ENCODE peak calls at places on chromosome 1, in ten cellular contexts. One of them, this sample, is unnamed.

GRCh38 chr1:26022994-26023393 is 1.4 kb downstream of the EXTL1 start:
- DNase-seq in neural crest cell: no peak
- DNase-seq in colonic mucosa: no peak
- DNase-seq in tibial artery: no peak
- DNase-seq in prostate gland: no peak
- DNase-seq in cardiac muscle cell: no peak
- DNase-seq in fibroblast of lung: no peak
- DNase-seq in OCI-LY7: no peak
- DNase-seq in GM20000: no peak
- DNase-seq in A549: no peak
- DNase-seq in this sample: no peak

GRCh38 chr1:68221971-68222355 is 10.4 kb downstream of the WLS start:
- DNase-seq in neural crest cell: no peak
- DNase-seq in colonic mucosa: no peak
- DNase-seq in tibial artery: no peak
- DNase-seq in prostate gland: no peak
- DNase-seq in cardiac muscle cell: peak; percentile 75
- DNase-seq in fibroblast of lung: peak; percentile 88
- DNase-seq in OCI-LY7: no peak
- DNase-seq in GM20000: no peak
- DNase-seq in A549: no peak
- DNase-seq in this sample: no peak

GRCh38 chr1:107196973-107197562 is 56.2 kb downstream of the NTNG1 start:
- DNase-seq in neural crest cell: peak; percentile 4
- DNase-seq in colonic mucosa: peak; percentile 35
- DNase-seq in tibial artery: no peak
- DNase-seq in prostate gland: no peak
- DNase-seq in cardiac muscle cell: peak; percentile 5
- DNase-seq in fibroblast of lung: peak; percentile 11
- DNase-seq in OCI-LY7: peak; percentile 84
- DNase-seq in GM20000: peak; percentile 14
- DNase-seq in A549: no peak
- DNase-seq in this sample: no peak

GRCh38 chr1:29962356-29962755 is 726.0 kb downstream of the PTPRU start:
- DNase-seq in neural crest cell: no peak
- DNase-seq in colonic mucosa: no peak
- DNase-seq in tibial artery: no peak
- DNase-seq in prostate gland: no peak
- DNase-seq in cardiac muscle cell: no peak
- DNase-seq in fibroblast of lung: no peak
- DNase-seq in OCI-LY7: no peak
- DNase-seq in GM20000: no peak
- DNase-seq in A549: no peak
- DNase-seq in this sample: no peak

GRCh38 chr1:232149302-232150201 is 480.4 kb downstream of the SIPA1L2 start:
- DNase-seq in neural crest cell: no peak
- DNase-seq in colonic mucosa: no peak
- DNase-seq in tibial artery: no peak
- DNase-seq in prostate gland: no peak
- DNase-seq in cardiac muscle cell: peak; percentile 55
- DNase-seq in fibroblast of lung: peak; percentile 64
- DNase-seq in OCI-LY7: no peak
- DNase-seq in GM20000: no peak
- DNase-seq in A549: peak; percentile 26
- DNase-seq in this sample: no peak

GRCh38 chr1:216599851-216600250 is 123.4 kb downstream of the ESRRG start:
- DNase-seq in neural crest cell: no peak
- DNase-seq in colonic mucosa: no peak
- DNase-seq in tibial artery: no peak
- DNase-seq in prostate gland: no peak
- DNase-seq in cardiac muscle cell: no peak
- DNase-seq in fibroblast of lung: no peak
- DNase-seq in OCI-LY7: no peak
- DNase-seq in GM20000: no peak
- DNase-seq in A549: no peak
- DNase-seq in this sample: no peak

GRCh38 chr1:200738733-200739498 is at the start of gene CAMSAP2:
- DNase-seq in neural crest cell: peak; percentile 87
- DNase-seq in colonic mucosa: peak; percentile 86
- DNase-seq in tibial artery: peak; percentile 90
- DNase-seq in prostate gland: peak; percentile 81
- DNase-seq in cardiac muscle cell: peak; percentile 96
- DNase-seq in fibroblast of lung: peak; percentile 79
- DNase-seq in OCI-LY7: peak; percentile 77
- DNase-seq in GM20000: peak; percentile 87
- DNase-seq in A549: peak; percentile 87
- DNase-seq in this sample: peak; percentile 83

GRCh38 chr1:156383023-156383422 is 14.0 kb downstream of the RHBG start:
- DNase-seq in neural crest cell: peak; percentile 70
- DNase-seq in colonic mucosa: peak; percentile 49
- DNase-seq in tibial artery: no peak
- DNase-seq in prostate gland: peak; percentile 32
- DNase-seq in cardiac muscle cell: peak; percentile 66
- DNase-seq in fibroblast of lung: peak; percentile 43
- DNase-seq in OCI-LY7: peak; percentile 71
- DNase-seq in GM20000: peak; percentile 89
- DNase-seq in A549: peak; percentile 88
- DNase-seq in this sample: peak; percentile 87

DNA sequence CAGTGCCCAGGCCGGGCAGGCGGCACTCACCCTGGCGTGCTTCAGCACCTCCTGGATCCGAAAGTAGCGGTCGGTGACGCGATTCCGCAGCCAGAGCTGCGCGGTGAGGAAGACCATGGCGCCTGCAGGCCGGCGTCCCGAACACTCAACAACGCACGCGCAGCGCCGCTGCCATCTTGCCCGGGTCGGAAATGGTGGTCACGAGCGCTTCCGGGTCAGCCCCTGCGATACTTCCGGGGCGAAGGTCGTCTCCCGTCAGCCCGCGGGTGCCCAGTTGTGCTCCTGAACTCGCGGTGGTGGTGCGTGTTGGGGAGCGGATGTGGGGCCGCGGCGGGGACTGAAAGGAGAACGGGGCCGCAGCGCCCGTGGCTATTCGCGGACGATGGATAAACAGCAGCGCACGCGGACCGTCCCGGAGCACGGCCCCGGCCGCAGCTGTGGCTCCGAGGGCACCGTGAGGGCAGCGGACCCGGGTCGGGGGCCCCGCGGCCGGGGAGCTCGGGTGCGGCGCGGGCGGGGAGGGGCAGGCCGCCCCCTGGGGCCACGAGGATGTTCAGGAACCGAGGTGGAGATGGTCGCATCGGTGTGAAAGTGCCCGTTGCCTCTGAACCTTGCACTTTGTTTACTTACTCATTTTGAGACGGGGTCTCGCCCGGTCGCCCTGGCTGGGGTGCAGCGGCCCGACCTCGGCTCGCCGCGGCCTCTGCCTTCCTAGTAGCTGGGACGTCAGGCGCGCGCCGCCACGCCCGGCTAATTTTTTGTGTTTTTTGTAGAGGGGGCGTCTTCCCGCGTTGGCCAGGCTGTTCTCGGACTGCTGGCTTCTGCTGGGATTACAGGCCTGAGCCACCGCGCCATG is at the start of gene MRPL20:
- DNase-seq in neural crest cell: peak; percentile 89
- DNase-seq in colonic mucosa: peak; percentile 96
- DNase-seq in tibial artery: peak; percentile 94
- DNase-seq in prostate gland: peak; percentile 91
- DNase-seq in cardiac muscle cell: peak; percentile 91
- DNase-seq in fibroblast of lung: peak; percentile 86
- DNase-seq in OCI-LY7: peak; percentile 95
- DNase-seq in GM20000: peak; percentile 99
- DNase-seq in A549: peak; percentile 86
- DNase-seq in this sample: peak; percentile 98
- TF ChIP-seq CTCF in neural crest cell: peak; percentile 33
- TF ChIP-seq CTCF in colonic mucosa: no peak
- TF ChIP-seq CTCF in tibial artery: no peak
- TF ChIP-seq CTCF in prostate gland: no peak
- TF ChIP-seq CTCF in cardiac muscle cell: no peak
- TF ChIP-seq CTCF in fibroblast of lung: no peak
- TF ChIP-seq CTCF in OCI-LY7: no peak
- TF ChIP-seq CTCF in GM20000: no peak
- TF ChIP-seq CTCF in A549: no peak
- TF ChIP-seq CTCF in this sample: no peak

GRCh38 chr1:31396633-31397351 is 16.2 kb upstream of the SERINC2 start:
- DNase-seq in neural crest cell: no peak
- DNase-seq in colonic mucosa: no peak
- DNase-seq in tibial artery: no peak
- DNase-seq in prostate gland: no peak
- DNase-seq in cardiac muscle cell: peak; percentile 87
- DNase-seq in fibroblast of lung: peak; percentile 91
- DNase-seq in OCI-LY7: peak; percentile 26
- DNase-seq in GM20000: no peak
- DNase-seq in A549: no peak
- DNase-seq in this sample: no peak
- TF ChIP-seq CTCF in neural crest cell: peak; percentile 46
- TF ChIP-seq CTCF in colonic mucosa: peak; percentile 11
- TF ChIP-seq CTCF in tibial artery: no peak
- TF ChIP-seq CTCF in prostate gland: no peak
- TF ChIP-seq CTCF in cardiac muscle cell: peak; percentile 43
- TF ChIP-seq CTCF in fibroblast of lung: peak; percentile 50
- TF ChIP-seq CTCF in OCI-LY7: peak; percentile 77
- TF ChIP-seq CTCF in GM20000: peak; percentile 60
- TF ChIP-seq CTCF in A549: peak; percentile 15
- TF ChIP-seq CTCF in this sample: no peak

GRCh38 chr1:70441392-70442035 is 30.4 kb downstream of the CTH start:
- DNase-seq in neural crest cell: no peak
- DNase-seq in colonic mucosa: no peak
- DNase-seq in tibial artery: no peak
- DNase-seq in prostate gland: no peak
- DNase-seq in cardiac muscle cell: no peak
- DNase-seq in fibroblast of lung: no peak
- DNase-seq in OCI-LY7: no peak
- DNase-seq in GM20000: no peak
- DNase-seq in A549: no peak
- DNase-seq in this sample: no peak

GRCh38 chr1:70440642-70441391 is 29.7 kb downstream of the CTH start:
- DNase-seq in neural crest cell: no peak
- DNase-seq in colonic mucosa: peak; percentile 76
- DNase-seq in tibial artery: no peak
- DNase-seq in prostate gland: no peak
- DNase-seq in cardiac muscle cell: no peak
- DNase-seq in fibroblast of lung: no peak
- DNase-seq in OCI-LY7: no peak
- DNase-seq in GM20000: no peak
- DNase-seq in A549: no peak
- DNase-seq in this sample: no peak

GRCh38 chr1:70438529-70438928 is 27.5 kb downstream of the CTH start:
- DNase-seq in neural crest cell: no peak
- DNase-seq in colonic mucosa: no peak
- DNase-seq in tibial artery: no peak
- DNase-seq in prostate gland: no peak
- DNase-seq in cardiac muscle cell: no peak
- DNase-seq in fibroblast of lung: no peak
- DNase-seq in OCI-LY7: no peak
- DNase-seq in GM20000: no peak
- DNase-seq in A549: no peak
- DNase-seq in this sample: no peak

GRCh38 chr1:70434253-70434859 is 23.3 kb downstream of the CTH start:
- DNase-seq in neural crest cell: no peak
- DNase-seq in colonic mucosa: no peak
- DNase-seq in tibial artery: no peak
- DNase-seq in prostate gland: no peak
- DNase-seq in cardiac muscle cell: no peak
- DNase-seq in fibroblast of lung: no peak
- DNase-seq in OCI-LY7: no peak
- DNase-seq in GM20000: no peak
- DNase-seq in A549: no peak
- DNase-seq in this sample: no peak

DNA sequence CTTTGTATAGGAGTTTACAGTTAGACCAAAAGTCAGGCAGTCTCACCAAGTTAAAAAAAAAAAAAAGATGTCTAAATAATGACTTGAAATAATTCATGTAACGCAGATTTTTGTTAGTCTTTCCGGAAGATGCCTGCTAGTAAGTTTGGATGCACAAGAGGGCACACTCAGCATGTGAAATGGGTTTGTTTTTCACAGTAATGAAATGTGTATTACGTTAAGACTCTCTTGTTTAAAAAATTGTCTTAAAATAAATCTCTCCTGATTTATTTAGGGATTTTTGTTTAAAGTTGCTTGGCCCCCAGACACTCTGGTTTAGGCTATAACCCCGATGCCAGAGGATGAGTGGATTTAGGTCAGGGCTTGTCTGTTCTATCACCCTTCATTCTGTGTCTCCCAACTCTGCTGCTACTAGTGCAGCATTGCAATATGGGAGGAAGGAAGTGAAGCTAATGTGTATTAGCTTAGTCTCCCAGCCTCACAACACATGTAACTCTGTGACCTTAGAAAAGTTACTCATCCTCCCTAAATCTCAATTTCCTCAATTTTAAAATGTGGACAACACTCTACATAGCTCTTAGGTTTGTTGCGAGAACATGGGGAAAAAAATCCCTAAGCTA is 25.7 kb downstream of the CTH start:
- DNase-seq in neural crest cell: no peak
- DNase-seq in colonic mucosa: no peak
- DNase-seq in tibial artery: no peak
- DNase-seq in prostate gland: no peak
- DNase-seq in cardiac muscle cell: peak; percentile 29
- DNase-seq in fibroblast of lung: no peak
- DNase-seq in OCI-LY7: no peak
- DNase-seq in GM20000: no peak
- DNase-seq in A549: no peak
- DNase-seq in this sample: no peak
- TF ChIP-seq CTCF in neural crest cell: peak; percentile 45
- TF ChIP-seq CTCF in colonic mucosa: peak; percentile 28
- TF ChIP-seq CTCF in tibial artery: no peak
- TF ChIP-seq CTCF in prostate gland: no peak
- TF ChIP-seq CTCF in cardiac muscle cell: peak; percentile 22
- TF ChIP-seq CTCF in fibroblast of lung: peak; percentile 74
- TF ChIP-seq CTCF in OCI-LY7: peak; percentile 55
- TF ChIP-seq CTCF in GM20000: no peak
- TF ChIP-seq CTCF in A549: no peak
- TF ChIP-seq CTCF in this sample: no peak

GRCh38 chr1:82598816-82599215 is 798.1 kb downstream of the ADGRL2 start:
- DNase-seq in neural crest cell: no peak
- DNase-seq in colonic mucosa: no peak
- DNase-seq in tibial artery: no peak
- DNase-seq in prostate gland: no peak
- DNase-seq in cardiac muscle cell: no peak
- DNase-seq in fibroblast of lung: no peak
- DNase-seq in OCI-LY7: no peak
- DNase-seq in GM20000: no peak
- DNase-seq in A549: no peak
- DNase-seq in this sample: no peak

GRCh38 chr1:82600314-82600713 is 799.6 kb downstream of the ADGRL2 start:
- DNase-seq in neural crest cell: no peak
- DNase-seq in colonic mucosa: no peak
- DNase-seq in tibial artery: no peak
- DNase-seq in prostate gland: no peak
- DNase-seq in cardiac muscle cell: no peak
- DNase-seq in fibroblast of lung: no peak
- DNase-seq in OCI-LY7: no peak
- DNase-seq in GM20000: no peak
- DNase-seq in A549: no peak
- DNase-seq in this sample: no peak

DNA sequence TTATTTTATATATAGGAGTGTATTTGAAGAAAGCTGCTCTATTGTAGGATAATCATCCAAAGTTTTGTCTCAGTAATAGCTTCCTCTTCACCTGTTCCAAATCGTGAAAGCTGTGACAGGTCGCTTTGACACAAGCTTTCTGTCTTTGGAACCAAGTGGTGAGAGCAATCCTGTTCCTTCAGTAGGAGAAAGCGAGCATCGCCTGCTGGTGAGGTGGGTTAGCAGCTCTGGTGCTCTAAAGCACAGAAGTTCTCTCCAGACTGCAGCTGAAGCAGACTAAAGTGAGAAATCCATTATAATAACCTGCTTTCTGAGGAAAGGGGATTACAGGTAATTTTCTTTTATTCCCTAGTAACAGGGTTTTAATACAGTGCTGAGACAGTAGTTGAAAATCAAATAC is 803.8 kb downstream of the ADGRL2 start:
- DNase-seq in neural crest cell: no peak
- DNase-seq in colonic mucosa: no peak
- DNase-seq in tibial artery: no peak
- DNase-seq in prostate gland: no peak
- DNase-seq in cardiac muscle cell: no peak
- DNase-seq in fibroblast of lung: no peak
- DNase-seq in OCI-LY7: no peak
- DNase-seq in GM20000: no peak
- DNase-seq in A549: no peak
- DNase-seq in this sample: no peak
- TF ChIP-seq CTCF in neural crest cell: peak; percentile 42
- TF ChIP-seq CTCF in colonic mucosa: no peak
- TF ChIP-seq CTCF in tibial artery: no peak
- TF ChIP-seq CTCF in prostate gland: no peak
- TF ChIP-seq CTCF in cardiac muscle cell: no peak
- TF ChIP-seq CTCF in fibroblast of lung: no peak
- TF ChIP-seq CTCF in OCI-LY7: no peak
- TF ChIP-seq CTCF in GM20000: no peak
- TF ChIP-seq CTCF in A549: no peak
- TF ChIP-seq CTCF in this sample: no peak

This sample was measured in GM13976.